ENCODE peak calls at places on chromosomes 4 and X, in four cellular contexts. One of them, this sample, is unnamed.

GRCh38 chr4:69781458-69782418 is 21.3 kb upstream of the SULT1B1 start:
- DNase-seq in PC-3: no peak
- DNase-seq in psoas muscle: no peak
- DNase-seq in neural progenitor cell: no peak
- DNase-seq in this sample: no peak

GRCh38 chrX:119871245-119871598 is 311 bp downstream of the RNF113A start:
- DNase-seq in PC-3: no peak
- DNase-seq in psoas muscle: no peak
- DNase-seq in neural progenitor cell: no peak
- DNase-seq in this sample: peak

GRCh38 chr4:149645790-149646189 is 169.9 kb downstream of the IQCM start:
- DNase-seq in PC-3: peak
- DNase-seq in psoas muscle: no peak
- DNase-seq in neural progenitor cell: peak
- DNase-seq in this sample: no peak

GRCh38 chrX:10591363-10592036 is 28.9 kb downstream of the MID1 start:
- DNase-seq in PC-3: no peak
- DNase-seq in psoas muscle: no peak
- DNase-seq in neural progenitor cell: peak
- DNase-seq in this sample: no peak

GRCh38 chr4:96677499-96677898 is 837.6 kb downstream of the PDHA2 start:
- DNase-seq in PC-3: peak
- DNase-seq in psoas muscle: no peak
- DNase-seq in neural progenitor cell: no peak
- DNase-seq in this sample: no peak

GRCh38 chr4:15575951-15576350 is 79.2 kb downstream of the FBXL5 start:
- DNase-seq in PC-3: no peak
- DNase-seq in psoas muscle: no peak
- DNase-seq in neural progenitor cell: peak
- DNase-seq in this sample: no peak

GRCh38 chr4:173436149-173436579 is 37.2 kb upstream of the SCRG1 start:
- DNase-seq in PC-3: no peak
- DNase-seq in psoas muscle: no peak
- DNase-seq in neural progenitor cell: peak
- DNase-seq in this sample: no peak

GRCh38 chr4:7813674-7814073 is 126.0 kb downstream of the AFAP1 start:
- DNase-seq in PC-3: no peak
- DNase-seq in psoas muscle: no peak
- DNase-seq in neural progenitor cell: no peak
- DNase-seq in this sample: no peak

GRCh38 chrX:73765776-73766465 is 202.9 kb downstream of the CHIC1 start:
- DNase-seq in PC-3: no peak
- DNase-seq in psoas muscle: no peak
- DNase-seq in neural progenitor cell: no peak
- DNase-seq in this sample: no peak

GRCh38 chr4:3477750-3478430 is 14.8 kb downstream of the DOK7 start:
- DNase-seq in PC-3: no peak
- DNase-seq in psoas muscle: peak
- DNase-seq in neural progenitor cell: peak
- DNase-seq in this sample: no peak

GRCh38 chr4:21012851-21013331 is 312.6 kb downstream of the PACRGL start:
- DNase-seq in PC-3: peak
- DNase-seq in psoas muscle: no peak
- DNase-seq in neural progenitor cell: no peak
- DNase-seq in this sample: no peak

GRCh38 chrX:134743121-134743520 is 84.8 kb upstream of the PLAC1 start:
- DNase-seq in PC-3: no peak
- DNase-seq in psoas muscle: no peak
- DNase-seq in neural progenitor cell: no peak
- DNase-seq in this sample: no peak

GRCh38 chr4:152106113-152106763 is 345.4 kb upstream of the GATB start:
- DNase-seq in PC-3: peak
- DNase-seq in psoas muscle: peak
- DNase-seq in neural progenitor cell: no peak
- DNase-seq in this sample: no peak

GRCh38 chr4:169156392-169156791 is 114.4 kb downstream of the SH3RF1 start:
- DNase-seq in PC-3: no peak
- DNase-seq in psoas muscle: no peak
- DNase-seq in neural progenitor cell: no peak
- DNase-seq in this sample: no peak

GRCh38 chr4:183140911-183141320 is 41.9 kb downstream of the WWC2 start:
- DNase-seq in PC-3: no peak
- DNase-seq in psoas muscle: no peak
- DNase-seq in neural progenitor cell: no peak
- DNase-seq in this sample: no peak

GRCh38 chr4:52266537-52267137 is 215.5 kb downstream of the SPATA18 start:
- DNase-seq in PC-3: no peak
- DNase-seq in psoas muscle: peak
- DNase-seq in neural progenitor cell: no peak
- DNase-seq in this sample: peak

GRCh38 chr4:150909116-150909515 is 106.0 kb downstream of the LRBA start:
- DNase-seq in PC-3: no peak
- DNase-seq in psoas muscle: no peak
- DNase-seq in neural progenitor cell: no peak
- DNase-seq in this sample: no peak

GRCh38 chrX:109347618-109348017 is 134.3 kb downstream of the GUCY2F start:
- DNase-seq in PC-3: no peak
- DNase-seq in psoas muscle: no peak
- DNase-seq in neural progenitor cell: no peak
- DNase-seq in this sample: no peak

DNA sequence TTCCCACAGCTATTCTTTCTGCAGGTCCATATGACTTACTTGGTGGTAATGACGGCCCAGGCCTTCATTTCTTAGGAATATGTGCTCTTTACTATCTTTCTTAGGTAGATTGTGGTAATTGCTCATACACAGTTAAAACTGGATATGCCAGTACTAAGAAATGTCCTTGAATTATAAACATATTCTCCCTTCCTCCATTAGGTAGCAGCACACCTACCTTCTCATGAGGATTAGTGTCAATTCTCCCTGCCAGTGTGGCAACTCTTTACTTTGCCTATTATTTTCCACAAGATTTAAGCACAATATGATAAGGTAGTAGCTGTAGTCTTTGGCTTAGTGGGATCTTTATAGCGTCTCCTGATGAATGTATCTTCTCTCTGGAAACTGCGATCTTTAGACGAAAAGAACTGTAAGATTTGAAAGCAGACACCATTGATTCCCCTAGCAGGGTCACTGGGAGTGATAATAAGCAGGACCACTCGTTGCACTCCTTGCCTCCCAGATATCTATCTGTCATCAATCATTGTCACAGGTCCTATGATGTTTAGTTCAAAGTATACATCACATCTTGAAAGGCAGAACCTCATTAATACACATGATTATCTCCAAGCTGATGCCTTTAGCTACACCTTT is 1240.7 kb downstream of the C4orf33 start:
- DNase-seq in PC-3: no peak
- DNase-seq in psoas muscle: no peak
- DNase-seq in neural progenitor cell: peak
- DNase-seq in this sample: no peak
- TF ChIP-seq CTCF in PC-3: no peak
- TF ChIP-seq CTCF in psoas muscle: no peak
- TF ChIP-seq CTCF in neural progenitor cell: peak
- TF ChIP-seq CTCF in this sample: peak

GRCh38 chr4:9602389-9602914 is 158.2 kb downstream of the DEFB131A start:
- DNase-seq in PC-3: no peak
- DNase-seq in psoas muscle: no peak
- DNase-seq in neural progenitor cell: no peak
- DNase-seq in this sample: no peak

DNA sequence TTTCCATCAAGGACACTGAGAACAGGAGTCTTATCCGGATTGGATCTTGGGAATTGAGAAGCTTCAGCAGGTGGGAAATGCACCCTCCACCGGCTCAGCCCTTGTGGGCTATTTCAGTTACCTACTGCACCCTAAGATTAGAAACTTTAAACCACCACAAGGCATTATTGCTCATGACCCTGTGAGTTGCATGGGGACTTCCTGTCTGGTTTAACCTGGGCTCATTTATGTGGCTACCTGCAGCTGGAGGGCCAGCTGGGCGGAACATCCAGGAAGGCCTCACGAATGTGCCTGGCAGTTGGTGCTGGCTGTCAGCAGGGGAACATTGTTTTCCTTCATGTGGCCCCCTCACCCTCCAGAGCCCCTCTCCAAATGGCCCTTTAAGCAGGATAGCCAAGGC is 164.1 kb downstream of the DEFB131A start:
- DNase-seq in PC-3: no peak
- DNase-seq in psoas muscle: no peak
- DNase-seq in neural progenitor cell: no peak
- DNase-seq in this sample: no peak
- H3K27ac ChIP-seq in PC-3: no peak
- H3K27ac ChIP-seq in psoas muscle: no peak
- H3K27ac ChIP-seq in neural progenitor cell: no peak
- H3K27ac ChIP-seq in this sample: no peak

GRCh38 chrX:16664626-16665025 is 14.7 kb downstream of the S100G start:
- DNase-seq in PC-3: peak
- DNase-seq in psoas muscle: no peak
- DNase-seq in neural progenitor cell: no peak
- DNase-seq in this sample: no peak
- TF ChIP-seq CTCF in PC-3: peak
- TF ChIP-seq CTCF in psoas muscle: no peak
- TF ChIP-seq CTCF in neural progenitor cell: peak
- TF ChIP-seq CTCF in this sample: no peak

DNA sequence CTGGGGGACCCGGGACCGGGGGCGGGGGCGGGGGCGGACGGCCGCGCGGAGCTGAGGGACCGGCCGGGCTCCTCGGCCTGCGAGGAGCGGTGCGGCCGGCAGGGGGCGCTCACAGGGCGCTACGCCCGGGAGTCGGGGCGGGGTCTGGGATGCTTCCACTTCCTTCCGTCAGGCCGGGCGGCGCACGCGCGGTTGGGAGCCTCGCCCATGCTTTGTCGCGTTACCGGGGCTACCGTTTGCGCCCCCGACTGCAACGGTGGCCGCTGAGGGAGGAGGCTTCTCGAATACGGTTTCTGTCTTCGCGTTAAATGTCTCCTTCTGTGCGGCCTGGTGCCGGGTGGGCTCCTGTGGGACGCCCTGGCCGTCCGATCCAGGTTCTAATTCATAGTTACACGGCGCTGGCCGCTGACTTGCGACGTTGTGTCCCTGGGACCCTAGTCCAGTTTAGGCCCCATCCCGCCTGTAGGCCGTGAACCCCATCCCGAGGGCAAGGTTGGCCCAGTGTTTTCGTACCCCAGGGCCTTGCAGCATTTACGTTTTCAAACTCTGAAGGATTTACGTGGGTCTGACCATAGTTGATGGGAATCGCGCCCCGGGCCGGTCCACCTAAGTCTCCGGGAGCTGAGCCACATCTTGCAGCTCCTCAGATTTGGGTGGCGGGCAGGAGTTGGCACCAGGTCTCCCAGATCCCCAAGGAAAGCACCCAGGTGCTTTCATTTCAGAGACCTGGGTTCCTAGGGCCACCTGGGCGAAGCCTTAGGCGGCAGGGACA is 549 bp downstream of the MSL3 start:
- DNase-seq in PC-3: peak
- DNase-seq in psoas muscle: peak
- DNase-seq in neural progenitor cell: peak
- DNase-seq in this sample: peak
- H3K27ac ChIP-seq in PC-3: peak
- H3K27ac ChIP-seq in psoas muscle: peak
- H3K27ac ChIP-seq in neural progenitor cell: no peak
- H3K27ac ChIP-seq in this sample: peak

GRCh38 chr4:139443661-139444060 is 10.3 kb upstream of the RAB33B start:
- DNase-seq in PC-3: no peak
- DNase-seq in psoas muscle: no peak
- DNase-seq in neural progenitor cell: no peak
- DNase-seq in this sample: no peak
- TF ChIP-seq CTCF in PC-3: no peak
- TF ChIP-seq CTCF in psoas muscle: no peak
- TF ChIP-seq CTCF in neural progenitor cell: no peak
- TF ChIP-seq CTCF in this sample: no peak

DNA sequence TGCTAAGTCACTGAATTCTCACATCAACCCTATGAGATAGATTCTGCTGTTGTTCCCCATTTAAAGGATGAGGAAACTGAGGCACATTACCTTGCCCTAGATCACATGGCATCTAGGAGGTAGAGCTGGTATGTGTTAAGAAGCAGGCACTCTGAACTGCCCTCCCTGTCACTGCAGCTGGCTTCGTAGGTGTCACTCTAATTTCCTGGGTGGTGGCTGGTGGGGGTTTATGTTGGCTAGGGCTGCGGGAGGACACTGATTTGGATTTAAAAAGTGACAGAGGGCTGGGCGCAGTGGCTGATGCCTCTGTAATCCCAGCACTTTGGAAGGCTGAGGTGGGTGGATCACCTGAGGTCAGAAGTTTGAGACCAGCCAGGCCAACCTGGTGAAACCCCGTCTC is 93.0 kb downstream of the ARHGAP10 start:
- DNase-seq in PC-3: no peak
- DNase-seq in psoas muscle: no peak
- DNase-seq in neural progenitor cell: no peak
- DNase-seq in this sample: no peak
- H3K27ac ChIP-seq in PC-3: no peak
- H3K27ac ChIP-seq in psoas muscle: peak
- H3K27ac ChIP-seq in neural progenitor cell: no peak
- H3K27ac ChIP-seq in this sample: no peak

GRCh38 chrX:49075347-49075746 is 1.5 kb upstream of the PRAF2 start:
- DNase-seq in PC-3: no peak
- DNase-seq in psoas muscle: no peak
- DNase-seq in neural progenitor cell: no peak
- DNase-seq in this sample: no peak
- TF ChIP-seq CTCF in PC-3: no peak
- TF ChIP-seq CTCF in psoas muscle: no peak
- TF ChIP-seq CTCF in neural progenitor cell: no peak
- TF ChIP-seq CTCF in this sample: no peak

GRCh38 chrX:65598559-65599147 is 64.1 kb upstream of the LAS1L start:
- DNase-seq in PC-3: no peak
- DNase-seq in psoas muscle: no peak
- DNase-seq in neural progenitor cell: no peak
- DNase-seq in this sample: no peak

GRCh38 chrX:65596270-65596669 is 61.7 kb upstream of the LAS1L start:
- DNase-seq in PC-3: peak
- DNase-seq in psoas muscle: no peak
- DNase-seq in neural progenitor cell: no peak
- DNase-seq in this sample: no peak

GRCh38 chrX:65600106-65600505 is 65.5 kb upstream of the LAS1L start:
- DNase-seq in PC-3: no peak
- DNase-seq in psoas muscle: no peak
- DNase-seq in neural progenitor cell: no peak
- DNase-seq in this sample: no peak

GRCh38 chrX:65591206-65591605 is 56.6 kb upstream of the LAS1L start:
- DNase-seq in PC-3: no peak
- DNase-seq in psoas muscle: no peak
- DNase-seq in neural progenitor cell: no peak
- DNase-seq in this sample: no peak

GRCh38 chrX:65595460-65595876 is 60.9 kb upstream of the LAS1L start:
- DNase-seq in PC-3: peak
- DNase-seq in psoas muscle: peak
- DNase-seq in neural progenitor cell: peak
- DNase-seq in this sample: peak
- H3K27ac ChIP-seq in PC-3: peak
- H3K27ac ChIP-seq in psoas muscle: peak
- H3K27ac ChIP-seq in neural progenitor cell: no peak
- H3K27ac ChIP-seq in this sample: no peak